ENCODE peak calls at places on chromosomes 4 and X, in five cellular contexts. F, S, P, J and M are unnamed samples.

GRCh38 chr4:95360256-95360903 is 188.4 kb downstream of the UNC5C start:
- DNase-seq in F (no peak), S (no peak), P (no peak), J (no peak), M (no peak)

GRCh38 chr4:125319311-125319710 is 4.6 kb downstream of the FAT4 start:
- DNase-seq in F (no peak), S (no peak), P (no peak), J (no peak), M (no peak)

GRCh38 chrX:139560221-139560620 is 29.7 kb downstream of the F9 start:
- DNase-seq in F (no peak), S (no peak), P (no peak), J (no peak), M (no peak)

GRCh38 chrX:2374086-2374485 is 126.7 kb downstream of the DHRSX start:
- DNase-seq in F (no peak), S (no peak), P (no peak), J (no peak), M (no peak)

GRCh38 chrX:10414106-10414824 is 206.1 kb downstream of the MID1 start:
- DNase-seq in F (no peak), S (no peak), P (no peak), J (no peak), M (no peak)

GRCh38 chr4:143642611-143643010 is 57.9 kb downstream of the FREM3 start:
- DNase-seq in F (no peak), S (no peak), P (no peak), J (no peak), M (no peak)

GRCh38 chr4:148203056-148203898 is 238.9 kb downstream of the NR3C2 start:
- DNase-seq in F (no peak), S (no peak), P (no peak), J (no peak), M (no peak)

GRCh38 chr4:36233567-36234266 is 10.6 kb downstream of the ARAP2 start:
- DNase-seq in F (no peak), S (no peak), P (no peak), J (no peak), M (no peak)

GRCh38 chr4:156959298-156959702 is 12.3 kb downstream of the PDGFC start:
- DNase-seq in F (no peak), S (no peak), P (no peak), J (no peak), M (no peak)

GRCh38 chrX:29530520-29530919 is 684.8 kb upstream of the MAGEB2 start:
- DNase-seq in F (no peak), S (no peak), P (no peak), J (no peak), M (no peak)

GRCh38 chr4:123096038-123096437 is 173.6 kb upstream of the NUDT6 start:
- DNase-seq in F (peak), S (no peak), P (no peak), J (no peak), M (peak)

GRCh38 chr4:166972071-166972470 is 262.2 kb downstream of the SPOCK3 start:
- DNase-seq in F (no peak), S (no peak), P (no peak), J (no peak), M (no peak)

GRCh38 chr4:166012129-166013078 is 139.4 kb downstream of the TLL1 start:
- DNase-seq in F (no peak), S (no peak), P (no peak), J (no peak), M (no peak)

GRCh38 chr4:2798399-2799301 is 5.8 kb downstream of the SH3BP2 start:
- DNase-seq in F (no peak), S (peak), P (no peak), J (no peak), M (peak)

GRCh38 chr4:143307536-143307935 is 29.1 kb upstream of the GAB1 start:
- DNase-seq in F (no peak), S (no peak), P (no peak), J (no peak), M (no peak)

GRCh38 chr4:118948545-118949144 is 60.0 kb downstream of the SYNPO2 start:
- DNase-seq in F (no peak), S (no peak), P (no peak), J (no peak), M (no peak)

GRCh38 chr4:184167576-184167975 is 50.1 kb downstream of the ENPP6 start:
- DNase-seq in F (no peak), S (no peak), P (no peak), J (no peak), M (no peak)

GRCh38 chr4:102612824-102613366 is 111.7 kb downstream of the NFKB1 start:
- DNase-seq in F (no peak), S (no peak), P (no peak), J (no peak), M (no peak)

GRCh38 chrX:150933945-150934350 is 35.5 kb upstream of the CD99L2 start:
- DNase-seq in F (no peak), S (no peak), P (no peak), J (no peak), M (no peak)

GRCh38 chr4:152591361-152591760 is 55.5 kb upstream of the FBXW7 start:
- DNase-seq in F (no peak), S (no peak), P (peak), J (no peak), M (no peak)

GRCh38 chrX:118179718-118180117 is 63.1 kb upstream of the KLHL13 start:
- DNase-seq in F (no peak), S (no peak), P (no peak), J (no peak), M (no peak)

GRCh38 chr4:151772322-151772721 is 11.5 kb upstream of the GATB start:
- DNase-seq in F (no peak), S (no peak), P (no peak), J (no peak), M (no peak)

GRCh38 chr4:24527371-24527770 is 57.0 kb downstream of the DHX15 start:
- DNase-seq in F (no peak), S (no peak), P (no peak), J (no peak), M (no peak)

GRCh38 chr4:101039367-101039766 is 308.0 kb downstream of the PPP3CA start:
- DNase-seq in F (no peak), S (no peak), P (no peak), J (no peak), M (no peak)

GRCh38 chr4:46781434-46782092 is 127.5 kb downstream of the COX7B2 start:
- DNase-seq in F (no peak), S (no peak), P (no peak), J (no peak), M (no peak)

GRCh38 chrX:101203782-101204351 is 15.7 kb upstream of the DRP2 start:
- DNase-seq in F (no peak), S (no peak), P (no peak), J (no peak), M (no peak)

GRCh38 chr4:26412381-26413372 is 77.6 kb downstream of the CCKAR start:
- DNase-seq in F (no peak), S (no peak), P (no peak), J (no peak), M (no peak)

GRCh38 chrX:2691543-2692220 is 587 bp downstream of the CD99 start:
- DNase-seq in F (no peak), S (no peak), P (no peak), J (no peak), M (peak)

GRCh38 chrX:427812-428725 is 41.4 kb upstream of the PPP2R3B start:
- DNase-seq in F (peak), S (peak), P (peak), J (no peak), M (peak)

GRCh38 chrX:38560776-38561125 is 591 bp upstream of the TSPAN7 start:
- DNase-seq in F (no peak), S (no peak), P (no peak), J (no peak), M (no peak)

GRCh38 chrX:103831803-103832544 is at the start of gene RAB9B:
- DNase-seq in F (no peak), S (peak), P (peak), J (no peak), M (no peak)

DNA sequence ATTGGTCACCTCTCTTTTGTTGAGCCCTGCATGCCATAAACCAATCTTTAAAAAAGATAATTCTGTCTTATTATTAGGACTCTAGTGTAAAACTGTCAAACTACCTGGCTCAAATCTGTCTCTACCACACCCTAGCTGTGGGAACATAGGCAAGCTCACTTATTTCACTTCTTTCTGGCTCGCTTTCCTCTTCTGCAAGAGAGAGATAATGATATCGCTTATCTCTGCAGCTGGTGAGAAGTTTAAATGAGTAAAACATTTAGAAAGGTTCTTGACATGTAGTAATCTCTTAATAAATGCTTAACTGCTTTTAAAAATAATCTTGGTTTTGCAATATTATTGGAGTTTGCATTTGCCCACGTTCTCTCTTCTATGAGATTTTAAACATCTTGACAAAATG is 1109.2 kb downstream of the RAPGEF2 start:
- DNase-seq in F (no peak), S (no peak), P (no peak), J (no peak), M (no peak)
- TF ChIP-seq POLR2AphosphoS5 in F (no peak), S (no peak), P (no peak), J (no peak), M (no peak)

DNA sequence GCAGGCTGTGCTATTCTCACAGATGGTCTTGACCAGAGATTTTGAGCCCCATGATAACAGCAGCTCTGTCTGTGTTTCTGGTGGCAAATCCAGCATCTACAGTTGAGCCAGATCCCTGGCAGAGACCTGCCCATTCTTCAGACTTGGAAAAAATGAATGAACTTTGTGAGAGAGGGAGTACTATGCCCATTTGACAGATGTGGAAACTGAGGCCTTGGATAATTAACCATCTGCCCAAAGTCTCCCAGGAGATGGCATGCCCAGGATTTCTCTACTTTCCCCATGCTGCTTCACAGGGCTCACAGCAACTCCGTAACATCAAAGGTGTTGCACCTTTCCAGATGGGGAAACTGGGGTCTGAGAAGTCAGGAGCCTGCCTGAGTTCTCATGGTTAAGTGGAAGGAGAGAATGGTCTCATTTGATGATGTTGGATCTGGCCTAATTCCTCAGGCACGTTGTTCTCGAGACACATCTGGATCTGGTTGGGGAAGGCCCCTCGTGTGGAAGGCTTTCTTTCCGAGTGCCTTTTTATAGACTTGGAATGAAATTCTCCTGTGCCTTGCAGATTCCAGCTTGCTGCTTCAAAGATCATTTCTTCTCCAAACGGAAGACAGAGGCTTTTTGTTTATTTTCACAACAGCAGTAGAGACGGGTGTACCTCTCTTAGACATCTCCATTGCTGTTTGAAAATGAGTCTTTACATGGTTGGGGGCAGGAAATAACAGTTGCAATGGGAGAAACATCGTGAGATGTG is 73.3 kb upstream of the STX18 start:
- DNase-seq in F (no peak), S (no peak), P (no peak), J (no peak), M (no peak)
- H3K27ac ChIP-seq in F (no peak), S (no peak), P (no peak), J (no peak), M (no peak)

GRCh38 chrX:12080265-12080664 is 58.0 kb upstream of the FRMPD4 start:
- DNase-seq in F (peak), S (peak), P (no peak), J (no peak), M (no peak)
- TF ChIP-seq GABPA in F (no peak), S (no peak), P (no peak), J (no peak), M (no peak)

GRCh38 chrX:41258281-41258680 is 75.7 kb upstream of the DDX3X start:
- DNase-seq in F (no peak), S (no peak), P (no peak), J (no peak), M (no peak)
- TF ChIP-seq POLR2AphosphoS5 in F (no peak), S (no peak), P (no peak), J (no peak), M (no peak)

DNA sequence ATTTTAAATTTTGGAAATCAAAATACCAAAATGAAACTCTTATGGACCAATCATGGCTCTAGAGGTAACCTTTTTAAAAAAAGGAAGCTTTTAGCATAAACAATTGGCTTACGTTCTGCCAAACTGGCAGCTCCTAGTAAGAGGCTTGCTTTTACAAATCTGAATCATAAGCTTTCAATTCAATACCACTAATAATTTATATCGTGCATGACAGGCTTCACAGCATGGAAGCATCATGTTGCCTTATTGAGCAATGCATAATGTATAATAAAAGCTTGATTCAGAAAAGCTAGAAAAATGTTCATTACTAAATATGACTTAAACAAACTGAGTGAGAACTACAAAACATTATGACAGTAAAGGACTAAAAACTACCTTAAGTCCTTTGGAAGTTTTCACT is 280.9 kb downstream of the IQCM start:
- DNase-seq in F (no peak), S (no peak), P (no peak), J (no peak), M (no peak)
- H3K27ac ChIP-seq in F (no peak), S (no peak), P (no peak), J (no peak), M (no peak)

DNA sequence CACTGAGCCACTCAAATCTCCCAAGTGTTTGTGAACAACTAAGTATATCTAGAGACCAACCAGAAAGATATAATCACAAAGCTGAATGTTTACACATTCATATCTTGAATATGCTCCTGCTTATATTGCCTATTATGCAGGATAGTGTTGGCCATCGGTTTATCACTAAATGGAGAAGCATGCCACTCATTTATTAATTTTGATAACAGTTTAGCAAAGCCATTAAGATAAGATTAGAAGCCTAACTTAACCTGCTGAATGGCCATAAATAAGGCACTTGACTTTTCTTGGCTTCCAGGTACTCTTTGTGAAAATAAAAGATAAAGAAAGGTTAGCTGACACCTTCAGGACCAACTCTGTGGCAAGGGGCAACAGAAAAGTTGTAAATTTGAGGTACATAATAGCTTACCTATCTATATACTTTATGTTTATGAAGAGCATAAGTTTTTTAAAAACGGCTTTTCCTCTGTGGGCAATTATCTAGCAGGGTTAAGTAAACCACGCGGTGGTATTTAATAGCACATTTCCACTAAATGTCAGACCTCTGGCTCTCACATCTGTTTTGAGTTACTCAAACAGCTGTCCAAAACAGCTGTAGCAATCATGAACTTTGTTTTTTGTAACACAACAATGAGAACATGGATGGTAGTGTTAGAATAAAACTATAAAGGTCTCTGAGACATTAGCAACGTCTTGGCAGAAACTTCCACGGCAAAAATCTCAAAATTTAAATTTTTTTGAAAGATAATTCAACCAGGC is 58.8 kb upstream of the FTHL17 start:
- DNase-seq in F (no peak), S (peak), P (no peak), J (no peak), M (no peak)
- TF ChIP-seq GABPA in F (no peak), S (no peak), P (no peak), J (no peak), M (no peak)